ENCODE peak calls at places on chromosome 21, in ten cellular contexts. One of them, this sample, is unnamed.

GRCh38 chr21:16587671-16588379 is 858.0 kb downstream of the USP25 start:
- DNase-seq in SK-N-SH: peak; percentile 52
- DNase-seq in HCT116: no peak
- DNase-seq in A549: no peak
- DNase-seq in endothelial cell of umbilical vein: peak; percentile 75
- DNase-seq in K562: no peak
- DNase-seq in GM12878: no peak
- DNase-seq in H1: no peak
- DNase-seq in WTC11: no peak
- DNase-seq in HepG2: no peak
- DNase-seq in this sample: no peak

GRCh38 chr21:29888437-29888836 is 51.4 kb downstream of the GRIK1 start:
- DNase-seq in HepG2: no peak
- DNase-seq in K562: no peak
- DNase-seq in H1: no peak
- DNase-seq in GM12878: no peak
- DNase-seq in A549: no peak
- DNase-seq in HCT116: no peak
- DNase-seq in SK-N-SH: no peak
- DNase-seq in endothelial cell of umbilical vein: no peak
- DNase-seq in WTC11: no peak
- DNase-seq in this sample: no peak

GRCh38 chr21:38699048-38699447 is 106.7 kb upstream of the ETS2 start:
- DNase-seq in SK-N-SH: no peak
- DNase-seq in H1: peak; percentile 63
- DNase-seq in HCT116: no peak
- DNase-seq in HepG2: peak; percentile 19
- DNase-seq in endothelial cell of umbilical vein: peak; percentile 21
- DNase-seq in K562: peak; percentile 28
- DNase-seq in A549: peak; percentile 3
- DNase-seq in WTC11: peak; percentile 59
- DNase-seq in GM12878: no peak
- DNase-seq in this sample: peak; percentile 12

GRCh38 chr21:46253610-46254124 is 25.1 kb upstream of the LSS start:
- DNase-seq in H1: no peak
- DNase-seq in A549: no peak
- DNase-seq in GM12878: peak; percentile 89
- DNase-seq in SK-N-SH: no peak
- DNase-seq in HepG2: no peak
- DNase-seq in HCT116: no peak
- DNase-seq in endothelial cell of umbilical vein: peak; percentile 7
- DNase-seq in WTC11: no peak
- DNase-seq in K562: peak; percentile 49
- DNase-seq in this sample: peak; percentile 87

GRCh38 chr21:46092811-46093667 is 4.9 kb upstream of the COL6A2 start:
- DNase-seq in endothelial cell of umbilical vein: no peak
- DNase-seq in A549: no peak
- DNase-seq in HepG2: no peak
- DNase-seq in H1: no peak
- DNase-seq in SK-N-SH: no peak
- DNase-seq in HCT116: no peak
- DNase-seq in K562: peak; percentile 16
- DNase-seq in GM12878: no peak
- DNase-seq in WTC11: no peak
- DNase-seq in this sample: no peak

GRCh38 chr21:24224411-24224810 is 1382.9 kb downstream of the MRPL39 start:
- DNase-seq in A549: no peak
- DNase-seq in K562: no peak
- DNase-seq in HepG2: no peak
- DNase-seq in HCT116: no peak
- DNase-seq in endothelial cell of umbilical vein: no peak
- DNase-seq in H1: no peak
- DNase-seq in SK-N-SH: no peak
- DNase-seq in GM12878: no peak
- DNase-seq in WTC11: no peak
- DNase-seq in this sample: no peak

GRCh38 chr21:29164330-29164942 is 34.0 kb downstream of the MAP3K7CL start:
- DNase-seq in GM12878: no peak
- DNase-seq in WTC11: no peak
- DNase-seq in K562: peak; percentile 50
- DNase-seq in A549: peak; percentile 15
- DNase-seq in H1: no peak
- DNase-seq in HCT116: peak; percentile 69
- DNase-seq in HepG2: peak; percentile 63
- DNase-seq in endothelial cell of umbilical vein: peak; percentile 74
- DNase-seq in SK-N-SH: peak; percentile 28
- DNase-seq in this sample: peak; percentile 70

GRCh38 chr21:45995686-45996179 is 14.2 kb downstream of the COL6A1 start:
- DNase-seq in WTC11: no peak
- DNase-seq in endothelial cell of umbilical vein: no peak
- DNase-seq in H1: no peak
- DNase-seq in A549: peak; percentile 15
- DNase-seq in GM12878: no peak
- DNase-seq in K562: no peak
- DNase-seq in HepG2: no peak
- DNase-seq in HCT116: peak; percentile 16
- DNase-seq in SK-N-SH: no peak
- DNase-seq in this sample: no peak

GRCh38 chr21:33268736-33269441 is 2.7 kb downstream of the IL10RB start:
- DNase-seq in SK-N-SH: no peak
- DNase-seq in GM12878: peak; percentile 96
- DNase-seq in K562: no peak
- DNase-seq in A549: no peak
- DNase-seq in HepG2: peak; percentile 29
- DNase-seq in WTC11: no peak
- DNase-seq in HCT116: peak; percentile 90
- DNase-seq in endothelial cell of umbilical vein: no peak
- DNase-seq in H1: no peak
- DNase-seq in this sample: no peak
- TF ChIP-seq MAX in SK-N-SH: no peak
- TF ChIP-seq MAX in GM12878: no peak
- TF ChIP-seq MAX in K562: no peak
- TF ChIP-seq MAX in A549: no peak
- TF ChIP-seq MAX in HepG2: no peak
- TF ChIP-seq MAX in WTC11: no peak
- TF ChIP-seq MAX in HCT116: peak; percentile 98
- TF ChIP-seq MAX in endothelial cell of umbilical vein: no peak
- TF ChIP-seq MAX in H1: no peak
- TF ChIP-seq MAX in this sample: no peak

GRCh38 chr21:32203877-32204480 is 74.9 kb downstream of the MIS18A start:
- DNase-seq in WTC11: no peak
- DNase-seq in K562: no peak
- DNase-seq in H1: no peak
- DNase-seq in GM12878: no peak
- DNase-seq in HepG2: no peak
- DNase-seq in HCT116: no peak
- DNase-seq in A549: no peak
- DNase-seq in SK-N-SH: no peak
- DNase-seq in endothelial cell of umbilical vein: peak; percentile 53
- DNase-seq in this sample: no peak

GRCh38 chr21:32209580-32209979 is 69.3 kb downstream of the MIS18A start:
- DNase-seq in K562: no peak
- DNase-seq in HepG2: no peak
- DNase-seq in HCT116: no peak
- DNase-seq in GM12878: no peak
- DNase-seq in endothelial cell of umbilical vein: no peak
- DNase-seq in SK-N-SH: no peak
- DNase-seq in WTC11: no peak
- DNase-seq in H1: no peak
- DNase-seq in A549: no peak
- DNase-seq in this sample: no peak

GRCh38 chr21:32206631-32207030 is 72.2 kb downstream of the MIS18A start:
- DNase-seq in WTC11: no peak
- DNase-seq in K562: no peak
- DNase-seq in H1: no peak
- DNase-seq in SK-N-SH: peak; percentile 35
- DNase-seq in GM12878: no peak
- DNase-seq in HCT116: no peak
- DNase-seq in HepG2: no peak
- DNase-seq in endothelial cell of umbilical vein: peak; percentile 27
- DNase-seq in A549: no peak
- DNase-seq in this sample: no peak

GRCh38 chr21:32212116-32212515 is 66.7 kb downstream of the MIS18A start:
- DNase-seq in GM12878: no peak
- DNase-seq in WTC11: no peak
- DNase-seq in SK-N-SH: no peak
- DNase-seq in A549: no peak
- DNase-seq in K562: no peak
- DNase-seq in HCT116: no peak
- DNase-seq in H1: no peak
- DNase-seq in HepG2: no peak
- DNase-seq in endothelial cell of umbilical vein: no peak
- DNase-seq in this sample: no peak

GRCh38 chr21:32207096-32207716 is 71.6 kb downstream of the MIS18A start:
- DNase-seq in HCT116: no peak
- DNase-seq in A549: no peak
- DNase-seq in H1: no peak
- DNase-seq in WTC11: no peak
- DNase-seq in K562: no peak
- DNase-seq in SK-N-SH: peak; percentile 76
- DNase-seq in GM12878: no peak
- DNase-seq in endothelial cell of umbilical vein: no peak
- DNase-seq in HepG2: no peak
- DNase-seq in this sample: no peak
- TF ChIP-seq MAX in HCT116: no peak
- TF ChIP-seq MAX in A549: no peak
- TF ChIP-seq MAX in H1: no peak
- TF ChIP-seq MAX in WTC11: no peak
- TF ChIP-seq MAX in K562: no peak
- TF ChIP-seq MAX in SK-N-SH: no peak
- TF ChIP-seq MAX in GM12878: no peak
- TF ChIP-seq MAX in endothelial cell of umbilical vein: no peak
- TF ChIP-seq MAX in HepG2: no peak
- TF ChIP-seq MAX in this sample: no peak

DNA sequence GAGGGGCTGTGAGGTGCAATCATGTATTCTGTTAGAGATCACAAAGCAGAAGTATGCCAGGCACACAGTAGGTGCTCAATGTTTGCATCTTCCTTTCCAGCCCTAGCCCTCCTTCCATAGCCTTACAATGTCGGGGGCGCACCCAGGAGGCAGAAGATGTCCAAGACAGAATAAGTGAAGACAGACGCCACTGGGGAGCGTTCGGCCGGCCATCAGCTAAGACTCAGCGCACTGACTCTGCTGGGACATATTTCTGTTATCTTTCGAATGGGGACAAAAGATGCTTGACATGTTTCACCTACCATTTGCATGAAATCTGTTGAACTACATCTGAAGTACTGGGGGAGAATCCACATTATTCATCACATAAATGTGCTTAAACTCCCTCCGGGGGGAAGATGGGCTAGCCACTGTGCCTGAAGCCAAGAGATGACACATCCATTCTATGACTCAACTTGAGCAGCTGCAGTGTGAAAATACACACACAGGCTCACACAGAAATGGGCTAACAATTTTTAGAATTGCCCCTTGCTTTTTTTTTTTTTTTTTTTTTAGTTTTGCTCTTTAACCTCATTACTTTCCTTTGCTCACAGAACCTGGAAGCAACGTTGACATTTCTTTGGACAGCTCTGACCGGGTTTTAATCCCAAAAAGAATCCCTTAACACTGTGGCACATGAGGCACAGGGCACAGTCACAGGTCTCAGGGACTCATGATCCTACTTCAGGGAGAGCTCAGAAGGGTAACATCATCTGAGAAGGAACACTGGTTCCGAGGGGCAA is 7.9 kb downstream of the TIAM1 start:
- DNase-seq in K562: no peak
- DNase-seq in SK-N-SH: no peak
- DNase-seq in H1: no peak
- DNase-seq in endothelial cell of umbilical vein: no peak
- DNase-seq in GM12878: no peak
- DNase-seq in HepG2: no peak
- DNase-seq in A549: peak; percentile 8
- DNase-seq in WTC11: no peak
- DNase-seq in HCT116: no peak
- DNase-seq in this sample: no peak
- TF ChIP-seq MAX in K562: no peak
- TF ChIP-seq MAX in SK-N-SH: no peak
- TF ChIP-seq MAX in H1: no peak
- TF ChIP-seq MAX in endothelial cell of umbilical vein: no peak
- TF ChIP-seq MAX in GM12878: no peak
- TF ChIP-seq MAX in HepG2: no peak
- TF ChIP-seq MAX in A549: no peak
- TF ChIP-seq MAX in WTC11: no peak
- TF ChIP-seq MAX in HCT116: no peak
- TF ChIP-seq MAX in this sample: no peak

GRCh38 chr21:34582506-34583150 is 32.3 kb downstream of the RCAN1 start:
- DNase-seq in A549: peak; percentile 8
- DNase-seq in endothelial cell of umbilical vein: peak; percentile 49
- DNase-seq in HCT116: no peak
- DNase-seq in GM12878: no peak
- DNase-seq in H1: no peak
- DNase-seq in HepG2: peak; percentile 37
- DNase-seq in K562: peak; percentile 38
- DNase-seq in SK-N-SH: peak; percentile 17
- DNase-seq in WTC11: no peak
- DNase-seq in this sample: peak; percentile 62

GRCh38 chr21:34576043-34576466 is 38.9 kb downstream of the RCAN1 start:
- DNase-seq in GM12878: no peak
- DNase-seq in WTC11: no peak
- DNase-seq in SK-N-SH: no peak
- DNase-seq in K562: no peak
- DNase-seq in A549: no peak
- DNase-seq in HCT116: no peak
- DNase-seq in HepG2: no peak
- DNase-seq in H1: no peak
- DNase-seq in endothelial cell of umbilical vein: no peak
- DNase-seq in this sample: no peak

GRCh38 chr21:34574984-34575529 is 39.9 kb downstream of the RCAN1 start:
- DNase-seq in A549: no peak
- DNase-seq in HepG2: no peak
- DNase-seq in H1: no peak
- DNase-seq in SK-N-SH: no peak
- DNase-seq in GM12878: no peak
- DNase-seq in K562: no peak
- DNase-seq in endothelial cell of umbilical vein: no peak
- DNase-seq in WTC11: no peak
- DNase-seq in HCT116: no peak
- DNase-seq in this sample: no peak

GRCh38 chr21:34580181-34580700 is 34.7 kb downstream of the RCAN1 start:
- DNase-seq in A549: no peak
- DNase-seq in HepG2: no peak
- DNase-seq in K562: no peak
- DNase-seq in endothelial cell of umbilical vein: peak; percentile 56
- DNase-seq in WTC11: no peak
- DNase-seq in H1: no peak
- DNase-seq in SK-N-SH: no peak
- DNase-seq in GM12878: no peak
- DNase-seq in HCT116: no peak
- DNase-seq in this sample: no peak

GRCh38 chr21:34579411-34579810 is 35.5 kb downstream of the RCAN1 start:
- DNase-seq in HCT116: no peak
- DNase-seq in WTC11: no peak
- DNase-seq in HepG2: no peak
- DNase-seq in H1: no peak
- DNase-seq in GM12878: no peak
- DNase-seq in endothelial cell of umbilical vein: no peak
- DNase-seq in SK-N-SH: no peak
- DNase-seq in K562: no peak
- DNase-seq in A549: no peak
- DNase-seq in this sample: peak; percentile 14
- TF ChIP-seq MAX in HCT116: no peak
- TF ChIP-seq MAX in WTC11: no peak
- TF ChIP-seq MAX in HepG2: no peak
- TF ChIP-seq MAX in H1: no peak
- TF ChIP-seq MAX in GM12878: no peak
- TF ChIP-seq MAX in endothelial cell of umbilical vein: no peak
- TF ChIP-seq MAX in SK-N-SH: no peak
- TF ChIP-seq MAX in K562: no peak
- TF ChIP-seq MAX in A549: no peak
- TF ChIP-seq MAX in this sample: no peak

GRCh38 chr21:33384851-33385331 is 18.3 kb upstream of the IFNGR2 start:
- DNase-seq in H1: no peak
- DNase-seq in WTC11: no peak
- DNase-seq in HCT116: no peak
- DNase-seq in HepG2: no peak
- DNase-seq in SK-N-SH: no peak
- DNase-seq in K562: no peak
- DNase-seq in GM12878: no peak
- DNase-seq in A549: no peak
- DNase-seq in endothelial cell of umbilical vein: no peak
- DNase-seq in this sample: no peak
- TF ChIP-seq MAX in H1: no peak
- TF ChIP-seq MAX in WTC11: no peak
- TF ChIP-seq MAX in HCT116: no peak
- TF ChIP-seq MAX in HepG2: no peak
- TF ChIP-seq MAX in SK-N-SH: no peak
- TF ChIP-seq MAX in K562: no peak
- TF ChIP-seq MAX in GM12878: no peak
- TF ChIP-seq MAX in A549: no peak
- TF ChIP-seq MAX in endothelial cell of umbilical vein: no peak
- TF ChIP-seq MAX in this sample: no peak